ENCODE peak calls at places on chromosome 17, in seven cellular contexts. J is fibroblast of lung, K is heart right ventricle, O is transverse colon, B is PC-3, I is dorsolateral prefrontal cortex, W is A549. X is an unnamed sample.

GRCh38 chr17:45276031-45276430 is 14.1 kb upstream of the SPATA32 start:
- DNase-seq in I (no peak), K (no peak), W (peak; percentile 50), J (peak; percentile 90), B (no peak), O (no peak), X (no peak)

GRCh38 chr17:28324776-28325175 is 5.8 kb downstream of the TMEM97 start:
- DNase-seq in O (no peak), K (no peak), B (no peak), I (no peak), J (no peak), W (no peak), X (no peak)

GRCh38 chr17:27207073-27207511 is 86.8 kb upstream of the WSB1 start:
- DNase-seq in W (peak; percentile 19), O (no peak), J (peak; percentile 79), B (peak; percentile 71), K (no peak), I (no peak), X (no peak)

GRCh38 chr17:50134206-50135110 is 4.5 kb upstream of the SAMD14 start:
- DNase-seq in K (no peak), J (no peak), O (no peak), B (no peak), W (no peak), I (no peak), X (no peak)

GRCh38 chr17:34249497-34249877 is 5.6 kb upstream of the CCL2 start:
- DNase-seq in W (no peak), I (no peak), O (no peak), B (no peak), J (no peak), K (no peak), X (no peak)

GRCh38 chr17:77317091-77317519 is 176.3 kb downstream of the SEC14L1 start:
- DNase-seq in I (no peak), W (no peak), J (no peak), B (no peak), O (peak; percentile 6), K (no peak), X (peak; percentile 86)

GRCh38 chr17:66426397-66427033 is 124.1 kb downstream of the PRKCA start:
- DNase-seq in K (no peak), O (peak; percentile 26), W (peak; percentile 59), J (peak; percentile 18), B (peak; percentile 66), I (no peak), X (no peak)

GRCh38 chr17:68794636-68795503 is 160.3 kb downstream of the ABCA8 start:
- DNase-seq in K (no peak), W (no peak), B (peak; percentile 57), O (no peak), J (peak; percentile 81), I (peak; percentile 84), X (no peak)

GRCh38 chr17:48909796-48910195 is 1.6 kb downstream of the UBE2Z start:
- DNase-seq in W (no peak), K (no peak), J (no peak), B (no peak), I (no peak), O (no peak), X (no peak)

GRCh38 chr17:51000835-51001638 is 119.6 kb downstream of the SPAG9 start:
- DNase-seq in O (no peak), K (no peak), W (peak; percentile 78), J (peak; percentile 87), B (peak; percentile 86), I (no peak), X (no peak)

GRCh38 chr17:21375757-21376584 is at the start of gene KCNJ12:
- DNase-seq in I (peak; percentile 33), J (peak; percentile 9), O (peak; percentile 34), W (peak; percentile 43), K (peak; percentile 58), B (peak; percentile 50), X (no peak)

GRCh38 chr17:73541111-73541510 is 103.1 kb downstream of the SDK2 start:
- DNase-seq in O (no peak), I (no peak), J (no peak), K (no peak), B (no peak), W (no peak), X (no peak)

GRCh38 chr17:38463451-38463858 is 35.2 kb downstream of the ARHGAP23 start:
- DNase-seq in O (no peak), I (no peak), W (no peak), J (no peak), B (no peak), K (peak; percentile 70), X (no peak)

GRCh38 chr17:38465420-38466345 is 37.4 kb downstream of the ARHGAP23 start:
- DNase-seq in J (no peak), K (peak; percentile 74), W (peak; percentile 58), O (peak; percentile 36), B (no peak), I (no peak), X (no peak)

GRCh38 chr17:38464723-38465419 is 36.6 kb downstream of the ARHGAP23 start:
- DNase-seq in I (peak; percentile 84), B (no peak), K (peak; percentile 87), J (peak; percentile 96), O (peak; percentile 73), W (peak; percentile 81), X (peak; percentile 96)

GRCh38 chr17:38466346-38467315 is 38.4 kb downstream of the ARHGAP23 start:
- DNase-seq in J (no peak), K (no peak), O (no peak), I (no peak), B (no peak), W (no peak), X (no peak)

DNA sequence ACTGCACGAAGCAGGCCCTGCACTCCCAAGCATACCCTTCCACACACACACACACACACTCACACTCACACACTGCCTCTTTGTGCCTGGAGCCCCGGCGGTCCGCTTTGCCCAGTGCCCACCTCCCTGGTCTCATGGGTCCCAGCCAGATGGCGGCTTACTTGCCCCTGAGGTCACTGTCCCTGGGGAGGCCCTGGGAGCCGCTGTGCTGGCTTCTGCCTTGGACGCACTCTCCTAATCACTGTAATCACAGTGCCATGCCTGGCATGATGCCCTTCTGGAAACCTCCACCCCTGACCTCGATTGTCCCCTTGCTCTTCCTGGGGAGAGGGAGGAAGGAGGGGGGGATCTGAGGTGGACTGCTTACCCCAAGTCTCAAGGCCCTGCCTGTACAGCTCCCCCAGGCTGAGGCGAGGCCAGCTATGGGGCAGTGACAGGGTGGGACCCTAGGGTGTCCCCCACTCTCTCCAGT is 36.0 kb downstream of the ARHGAP23 start:
- DNase-seq in B (no peak), I (peak; percentile 73), O (no peak), J (no peak), W (peak; percentile 38), K (peak; percentile 72), X (no peak)
- H3K27ac ChIP-seq in B (no peak overlapping the region), I (peak overlapping the region; percentile 95), O (peak overlapping the region; percentile 89), J (peak overlapping the region; percentile 100), W (peak overlapping the region; percentile 77), K (peak overlapping the region; percentile 91), X (peak overlapping the region; percentile 97)

GRCh38 chr17:40112191-40112590 is 9.6 kb upstream of the MSL1 start:
- DNase-seq in K (no peak), O (no peak), I (no peak), B (no peak), J (no peak), W (no peak), X (no peak)

GRCh38 chr17:40113961-40114272 is 7.9 kb upstream of the MSL1 start:
- DNase-seq in B (no peak), W (no peak), K (no peak), J (peak; percentile 28), O (no peak), I (no peak), X (no peak)

GRCh38 chr17:40113110-40113960 is 8.4 kb upstream of the MSL1 start:
- DNase-seq in B (peak; percentile 94), K (peak; percentile 86), I (peak; percentile 97), W (peak; percentile 97), J (peak; percentile 96), O (peak; percentile 97), X (peak; percentile 99)

GRCh38 chr17:40111221-40112128 is 10.3 kb upstream of the MSL1 start:
- DNase-seq in K (peak; percentile 88), W (peak; percentile 91), J (peak; percentile 99), O (peak; percentile 91), B (peak; percentile 84), I (peak; percentile 83), X (peak; percentile 99)

GRCh38 chr17:40112718-40113109 is 9.1 kb upstream of the MSL1 start:
- DNase-seq in B (no peak), J (no peak), O (no peak), K (no peak), W (no peak), I (no peak), X (no peak)
- H3K4me3 ChIP-seq in B (no peak overlapping the region), J (peak overlapping the region; percentile 15), O (no peak overlapping the region), K (peak overlapping the region; percentile 49), W (no peak overlapping the region), I (peak overlapping the region; percentile 62), X (peak overlapping the region; percentile 42)

GRCh38 chr17:79280010-79280409 is 205.4 kb downstream of the ENGASE start:
- DNase-seq in I (no peak), J (no peak), O (no peak), B (no peak), K (no peak), W (no peak), X (no peak)

GRCh38 chr17:79280822-79281572 is 206.4 kb downstream of the ENGASE start:
- DNase-seq in W (no peak), J (no peak), K (no peak), O (no peak), I (no peak), B (no peak), X (no peak)

GRCh38 chr17:79282294-79282693 is 207.7 kb downstream of the ENGASE start:
- DNase-seq in K (no peak), W (no peak), B (no peak), J (no peak), I (no peak), O (no peak), X (no peak)

GRCh38 chr17:79279320-79279719 is 204.7 kb downstream of the ENGASE start:
- DNase-seq in W (no peak), B (no peak), K (no peak), J (no peak), O (no peak), I (no peak), X (no peak)

GRCh38 chr17:79281803-79282202 is 207.2 kb downstream of the ENGASE start:
- DNase-seq in J (no peak), O (no peak), B (no peak), W (no peak), I (no peak), K (no peak), X (no peak)
- TF ChIP-seq CTCF in J (no peak), O (no peak), B (no peak), W (no peak), I (no peak), K (no peak), X (no peak)

DNA sequence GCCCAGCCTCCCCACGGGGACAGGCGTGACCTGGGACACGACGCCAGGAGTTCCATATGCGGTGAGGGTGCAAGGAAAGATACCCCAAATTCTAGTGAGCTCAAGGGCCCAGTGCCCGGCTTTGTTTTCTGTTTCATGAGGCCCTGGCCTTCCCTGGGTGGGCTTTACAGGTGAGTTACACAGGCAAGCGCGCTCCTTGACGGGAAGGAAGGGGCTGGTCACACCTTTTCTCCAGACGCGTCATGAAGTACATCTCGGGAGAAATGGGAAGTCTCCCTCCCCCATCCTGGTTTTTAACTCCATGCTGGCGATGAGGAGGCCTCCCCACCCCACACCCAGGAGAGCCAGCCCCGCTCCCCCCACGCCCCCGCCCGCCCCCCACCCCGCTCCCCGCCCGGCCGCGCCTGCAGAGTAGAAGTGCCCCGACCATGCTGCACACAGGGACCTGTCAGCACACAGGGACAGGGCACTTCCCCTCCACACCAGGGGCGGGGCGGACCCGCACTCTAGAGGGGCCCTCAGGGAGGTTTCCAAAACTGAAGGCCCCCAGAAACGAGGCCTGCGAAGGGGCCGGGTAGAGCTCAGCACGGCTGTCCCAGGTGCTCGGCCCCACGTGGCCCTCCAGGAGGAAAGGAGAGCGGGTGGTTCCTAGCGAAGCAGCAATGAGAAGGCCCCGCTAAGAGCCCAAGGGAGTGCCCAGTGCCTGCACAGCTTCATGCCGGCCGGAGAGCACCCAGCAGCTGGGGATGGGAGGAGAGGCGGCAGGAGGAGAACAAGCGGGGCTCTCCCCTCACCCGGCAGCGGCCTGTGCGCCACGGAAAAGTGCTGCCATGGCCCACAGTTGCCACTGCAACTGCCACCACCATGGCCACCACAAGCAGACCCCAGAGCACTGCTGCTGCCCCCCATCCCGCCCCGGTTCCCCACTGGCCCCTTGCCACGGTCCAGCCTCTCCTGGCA is 7.7 kb downstream of the CYB561 start:
- DNase-seq in W (no peak), J (no peak), O (no peak), K (no peak), B (no peak), I (no peak), X (no peak)
- H3K27ac ChIP-seq in W (no peak overlapping the region), J (no peak overlapping the region), O (peak overlapping the region; percentile 48), K (peak overlapping the region; percentile 68), B (no peak overlapping the region), I (peak overlapping the region; percentile 47), X (peak overlapping the region; percentile 48)

X was measured in vagina.